ENCODE peak calls at places on chromosomes 11 and 22, in seven cellular contexts. C is NCI-H1092; A is KG1; K is SW 1271; E is activated naive CD8-positive, alpha-beta T cell treated with anti-CD3 and anti-CD28 coated beads, Interleukin-2, amount 50 U/mL, for 16 hours; V is right lobe of liver; M is activated T-helper 1 cell treated with anti-CD3 and anti-CD28 coated beads, Interleukin-2, amount 50 U/mL, for 16 hours. Y is an unnamed sample.

GRCh38 chr22:46977656-46978343 is 215.3 kb downstream of the TBC1D22A start:
- DNase-seq in C (no peak), A (no peak), K (no peak), E (no peak), V (no peak), M (no peak), Y (no peak)

GRCh38 chr11:68256331-68256741 is 15.4 kb downstream of the C11orf24 start:
- DNase-seq in C (no peak), A (no peak), K (no peak), E (no peak), V (no peak), M (no peak), Y (no peak)

GRCh38 chr11:31649567-31649966 is 140.0 kb downstream of the ELP4 start:
- DNase-seq in C (no peak), A (no peak), K (no peak), E (no peak), V (no peak), M (no peak), Y (no peak)

GRCh38 chr11:35852056-35852455 is 91.8 kb upstream of the LDLRAD3 start:
- DNase-seq in C (no peak), A (no peak), K (no peak), E (no peak), V (no peak), M (no peak), Y (peak)

GRCh38 chr11:394034-394857 is at the start of gene PKP3:
- DNase-seq in C (no peak), A (no peak), K (no peak), E (no peak), V (no peak), M (no peak), Y (peak)

GRCh38 chr22:19874307-19875060 is 19.8 kb upstream of the GNB1L start:
- DNase-seq in C (no peak), A (no peak), K (no peak), E (no peak), V (no peak), M (no peak), Y (no peak)

GRCh38 chr11:1878134-1879031 is 13.3 kb downstream of the PRR33 start:
- DNase-seq in C (no peak), A (no peak), K (no peak), E (no peak), V (peak), M (no peak), Y (peak)

GRCh38 chr11:2790581-2790925 is 90.8 kb upstream of the KCNQ1OT1 start:
- DNase-seq in C (no peak), A (no peak), K (no peak), E (no peak), V (no peak), M (no peak), Y (peak)

GRCh38 chr11:28384418-28384817 is 276.2 kb downstream of the METTL15 start:
- DNase-seq in C (no peak), A (no peak), K (no peak), E (no peak), V (no peak), M (no peak), Y (no peak)

GRCh38 chr11:130037058-130037457 is 32.6 kb upstream of the APLP2 start:
- DNase-seq in C (no peak), A (no peak), K (no peak), E (no peak), V (no peak), M (no peak), Y (peak)